ENCODE peak calls at places on chromosomes 3 and 15, in eight cellular contexts. E is WERI-Rb-1; I is MM.1S; W is ovary; R is HFF-Myc; X is D721Med; N is activated CD8-positive, alpha-beta T cell treated with anti-CD3 and anti-CD28 coated beads for 36 hours; G is Caco-2. Z is an unnamed sample.

GRCh38 chr15:66707310-66708160 is 5.5 kb downstream of the SMAD6 start:
- DNase-seq in N (no peak), I (no peak), R (no peak), G (no peak), E (peak; percentile 86), W (peak; percentile 51), X (peak; percentile 88), Z (no peak)

GRCh38 chr3:18656866-18657265 is 231.7 kb upstream of the SATB1 start:
- DNase-seq in W (no peak), R (no peak), E (no peak), G (no peak), I (no peak), N (no peak), X (no peak), Z (no peak)

GRCh38 chr3:129461022-129461421 is 21.0 kb downstream of the IFT122 start:
- DNase-seq in N (no peak), W (no peak), E (no peak), X (no peak), R (no peak), G (no peak), I (no peak), Z (no peak)

GRCh38 chr3:64451283-64452012 is 226.2 kb upstream of the PRICKLE2 start:
- DNase-seq in W (no peak), N (no peak), E (no peak), I (no peak), X (no peak), R (no peak), G (no peak), Z (no peak)

GRCh38 chr3:184981071-184981470 is 169.1 kb downstream of the VPS8 start:
- DNase-seq in W (no peak), R (no peak), G (no peak), X (no peak), E (no peak), I (no peak), N (no peak), Z (no peak)

GRCh38 chr3:61154788-61155187 is 96.5 kb downstream of the FHIT start:
- DNase-seq in E (no peak), X (no peak), W (no peak), R (no peak), G (no peak), I (no peak), N (no peak), Z (no peak)

GRCh38 chr15:74226761-74227540 is 9.2 kb upstream of the CCDC33 start:
- DNase-seq in X (no peak), I (no peak), W (no peak), G (no peak), N (no peak), R (no peak), E (peak; percentile 74), Z (no peak)

GRCh38 chr15:92914768-92915221 is 14.7 kb downstream of the CHD2 start:
- DNase-seq in N (no peak), I (no peak), R (no peak), X (no peak), W (no peak), G (no peak), E (no peak), Z (no peak)

GRCh38 chr3:39126532-39127071 is 19.1 kb downstream of the TTC21A start:
- DNase-seq in G (peak; percentile 5), N (peak; percentile 64), I (peak; percentile 38), W (no peak), R (peak; percentile 52), X (no peak), E (peak; percentile 71), Z (no peak)

DNA sequence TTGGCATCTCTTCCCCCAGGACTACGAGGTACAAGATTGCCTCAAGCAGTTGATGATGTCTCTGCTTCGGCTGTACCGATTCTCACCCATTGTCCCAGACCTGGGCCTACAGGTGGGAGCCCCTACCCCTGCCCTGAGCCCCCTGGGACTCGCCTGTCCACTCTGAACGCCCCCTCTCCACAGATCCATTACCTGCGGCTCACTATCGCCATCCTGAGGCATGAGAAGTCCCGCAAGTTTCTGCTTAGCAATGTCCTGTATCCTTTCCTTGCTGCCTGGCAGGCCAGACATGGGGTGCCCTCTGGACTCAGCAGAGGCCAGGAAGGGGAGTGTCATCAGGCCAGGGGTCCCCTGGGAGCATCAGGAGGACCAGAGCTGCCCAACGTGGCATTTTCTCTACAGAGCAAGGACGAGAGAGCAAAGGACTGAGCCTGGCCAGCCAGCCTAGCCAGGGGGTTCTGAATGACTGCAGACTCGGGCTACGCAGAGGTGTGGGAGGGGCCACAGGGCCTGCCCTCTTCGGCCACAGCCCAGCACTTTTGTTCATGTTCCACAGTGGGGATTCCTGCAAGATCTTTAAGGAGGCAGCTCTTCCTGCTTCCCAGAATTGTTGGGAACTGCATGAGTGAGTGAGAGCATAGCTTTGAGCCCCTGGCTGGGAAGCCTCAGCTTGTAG is 11.2 kb downstream of the RNF123 start:
- DNase-seq in N (no peak), E (no peak), R (no peak), G (no peak), X (no peak), W (no peak), I (no peak), Z (no peak)
- TF ChIP-seq CTCF in N (no peak), E (peak; percentile 39), R (peak; percentile 16), G (no peak), X (peak; percentile 10), W (no peak), I (peak; percentile 9), Z (no peak)

DNA sequence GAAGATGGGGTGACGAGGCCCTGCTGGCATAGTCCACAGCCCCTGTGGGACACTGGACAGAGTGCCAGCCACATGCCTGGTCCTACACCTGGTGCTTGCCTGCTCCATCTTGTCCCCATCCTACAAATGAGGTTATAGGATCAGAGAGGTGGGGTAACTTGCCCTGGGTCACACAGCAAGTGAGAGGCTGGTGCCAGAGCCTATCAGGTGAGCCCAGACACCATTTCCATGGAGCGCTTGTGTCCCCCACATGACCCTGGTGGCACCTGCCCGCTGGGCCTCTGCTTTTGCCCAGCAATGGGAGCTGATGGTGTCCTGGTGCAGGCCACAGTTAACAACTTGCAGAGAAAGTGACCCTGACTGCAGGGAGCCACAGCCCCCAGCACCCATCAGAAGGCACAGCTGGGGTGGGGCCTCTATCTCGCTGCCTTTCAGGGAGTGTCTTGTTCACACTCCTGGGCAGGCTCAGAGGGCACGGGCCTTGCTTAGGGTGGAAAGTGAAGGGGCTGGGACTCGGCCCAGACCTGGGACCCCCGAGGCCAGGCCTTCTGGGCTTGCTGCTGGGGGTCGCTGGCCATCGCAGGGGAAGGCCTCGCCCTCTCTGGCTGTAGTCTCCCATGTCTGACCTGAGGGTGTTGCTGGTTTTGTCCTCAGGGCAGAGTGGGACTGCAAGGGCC is 7.2 kb downstream of the PLXNA1 start:
- DNase-seq in E (no peak), G (no peak), N (no peak), R (no peak), X (no peak), W (no peak), I (no peak), Z (no peak)
- TF ChIP-seq CTCF in E (no peak), G (no peak), N (no peak), R (no peak), X (no peak), W (no peak), I (no peak), Z (no peak)

GRCh38 chr3:120795959-120796358 is 53.4 kb downstream of the GTF2E1 start:
- DNase-seq in G (peak; percentile 43), X (no peak), W (no peak), N (no peak), R (no peak), E (no peak), I (no peak), Z (no peak)

GRCh38 chr3:120793601-120794000 is 51.1 kb downstream of the GTF2E1 start:
- DNase-seq in W (no peak), N (no peak), E (no peak), G (no peak), X (no peak), R (no peak), I (no peak), Z (no peak)

GRCh38 chr3:120795017-120795648 is 52.6 kb downstream of the GTF2E1 start:
- DNase-seq in N (peak; percentile 94), G (peak; percentile 62), E (peak; percentile 87), R (peak; percentile 55), W (peak; percentile 52), X (no peak), I (peak; percentile 72), Z (peak; percentile 53)

GRCh38 chr3:120791010-120791409 is 48.5 kb downstream of the GTF2E1 start:
- DNase-seq in I (no peak), R (no peak), E (no peak), X (no peak), W (no peak), N (no peak), G (no peak), Z (no peak)

DNA sequence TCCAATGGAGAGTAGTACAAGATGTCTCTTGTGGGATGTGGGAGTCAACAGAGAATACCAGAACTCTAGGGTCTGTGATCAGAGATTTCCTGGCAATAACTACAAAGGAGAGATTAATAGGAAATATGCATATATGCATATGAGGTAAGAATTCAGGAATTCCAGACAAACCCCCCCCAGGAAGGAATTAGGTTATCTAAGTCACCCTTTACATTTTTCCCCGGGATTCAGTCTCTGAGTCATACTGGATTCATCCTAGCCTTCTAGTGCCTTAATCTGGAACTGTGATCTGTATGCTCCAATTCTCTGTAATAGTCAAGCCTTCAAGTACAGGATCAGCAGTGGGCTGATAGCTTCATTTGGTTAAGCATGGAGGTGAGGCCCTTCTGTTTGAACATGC is 49.4 kb downstream of the GTF2E1 start:
- DNase-seq in E (no peak), X (no peak), G (no peak), N (no peak), W (no peak), I (no peak), R (no peak), Z (no peak)
- TF ChIP-seq CTCF in E (no peak), X (no peak), G (no peak), N (no peak), W (no peak), I (no peak), R (no peak), Z (no peak)

GRCh38 chr3:89104499-89104898 is 2.9 kb upstream of the EPHA3 start:
- DNase-seq in I (peak; percentile 40), R (no peak), N (no peak), E (no peak), G (no peak), X (no peak), W (no peak), Z (no peak)

GRCh38 chr3:89113344-89113743 is 5.9 kb downstream of the EPHA3 start:
- DNase-seq in I (no peak), X (no peak), W (no peak), N (no peak), E (no peak), G (no peak), R (no peak), Z (no peak)

GRCh38 chr3:89108154-89108553 is 733 bp downstream of the EPHA3 start:
- DNase-seq in X (no peak), I (no peak), E (no peak), W (no peak), R (no peak), N (no peak), G (no peak), Z (no peak)

DNA sequence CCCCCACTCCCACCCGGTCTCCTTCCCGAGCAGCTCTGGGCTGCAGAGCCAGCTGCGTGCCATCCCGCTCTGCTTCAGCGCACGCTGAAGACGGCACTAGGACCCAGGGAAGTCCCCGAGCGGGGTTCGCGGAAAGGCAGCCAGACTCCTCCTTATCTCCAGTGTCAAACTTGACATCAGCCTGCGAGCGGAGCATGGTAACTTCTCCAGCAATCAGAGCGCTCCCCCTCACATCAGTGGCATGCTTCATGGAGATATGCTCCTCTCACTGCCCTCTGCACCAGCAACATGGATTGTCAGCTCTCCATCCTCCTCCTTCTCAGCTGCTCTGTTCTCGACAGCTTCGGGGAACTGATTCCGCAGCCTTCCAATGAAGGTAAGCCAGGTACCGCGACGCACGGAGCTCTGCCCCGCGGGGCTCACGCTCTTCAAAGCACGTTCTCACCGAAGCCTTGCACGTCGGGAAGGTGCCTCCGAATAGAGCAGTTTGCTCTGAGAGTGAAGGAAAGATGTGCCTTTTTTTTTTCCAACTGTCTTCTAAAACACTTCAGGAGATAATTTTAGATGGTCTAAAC is at the start of gene EPHA3:
- DNase-seq in N (peak; percentile 59), I (peak; percentile 61), E (peak; percentile 86), G (peak; percentile 54), W (no peak), X (peak; percentile 30), R (peak; percentile 17), Z (peak; percentile 33)
- TF ChIP-seq CTCF in N (no peak), I (no peak), E (no peak), G (no peak), W (no peak), X (no peak), R (no peak), Z (no peak)

Z was measured in activated B cell treated with CpG ODN at 0.5 μM for 24 hours.